ENCODE peak calls at places on chromosome 5, in seven cellular contexts. One of them, this sample, is unnamed.

GRCh38 chr5:159786901-159787691 is 129.2 kb upstream of the ADRA1B start:
- DNase-seq in CD8-positive, alpha-beta memory T cell: no peak
- DNase-seq in heart right ventricle: no peak
- DNase-seq in GM12891: no peak
- DNase-seq in bronchial epithelial cell: no peak
- DNase-seq in NCI-H2029: no peak
- DNase-seq in NB4: no peak
- DNase-seq in this sample: peak; percentile 83

GRCh38 chr5:39452846-39453245 is 28.1 kb upstream of the DAB2 start:
- DNase-seq in CD8-positive, alpha-beta memory T cell: no peak
- DNase-seq in heart right ventricle: no peak
- DNase-seq in GM12891: no peak
- DNase-seq in bronchial epithelial cell: no peak
- DNase-seq in NCI-H2029: no peak
- DNase-seq in NB4: no peak
- DNase-seq in this sample: no peak

GRCh38 chr5:67842806-67843205 is 372.8 kb upstream of the PIK3R1 start:
- DNase-seq in CD8-positive, alpha-beta memory T cell: no peak
- DNase-seq in heart right ventricle: no peak
- DNase-seq in GM12891: no peak
- DNase-seq in bronchial epithelial cell: peak; percentile 45
- DNase-seq in NCI-H2029: no peak
- DNase-seq in NB4: no peak
- DNase-seq in this sample: no peak

GRCh38 chr5:161311965-161312364 is 234.6 kb downstream of the GABRB2 start:
- DNase-seq in CD8-positive, alpha-beta memory T cell: no peak
- DNase-seq in heart right ventricle: no peak
- DNase-seq in GM12891: no peak
- DNase-seq in bronchial epithelial cell: no peak
- DNase-seq in NCI-H2029: no peak
- DNase-seq in NB4: no peak
- DNase-seq in this sample: no peak

GRCh38 chr5:98992552-98992951 is 63.7 kb upstream of the CHD1 start:
- DNase-seq in CD8-positive, alpha-beta memory T cell: no peak
- DNase-seq in heart right ventricle: no peak
- DNase-seq in GM12891: no peak
- DNase-seq in bronchial epithelial cell: no peak
- DNase-seq in NCI-H2029: no peak
- DNase-seq in NB4: no peak
- DNase-seq in this sample: no peak

GRCh38 chr5:142830241-142831018 is 60.3 kb downstream of the ARHGAP26 start:
- DNase-seq in CD8-positive, alpha-beta memory T cell: no peak
- DNase-seq in heart right ventricle: no peak
- DNase-seq in GM12891: no peak
- DNase-seq in bronchial epithelial cell: peak; percentile 50
- DNase-seq in NCI-H2029: peak; percentile 42
- DNase-seq in NB4: no peak
- DNase-seq in this sample: peak; percentile 52

GRCh38 chr5:158755971-158756370 is 343.7 kb downstream of the EBF1 start:
- DNase-seq in CD8-positive, alpha-beta memory T cell: no peak
- DNase-seq in heart right ventricle: no peak
- DNase-seq in GM12891: no peak
- DNase-seq in bronchial epithelial cell: no peak
- DNase-seq in NCI-H2029: no peak
- DNase-seq in NB4: no peak
- DNase-seq in this sample: no peak

GRCh38 chr5:11248958-11249357 is 487.9 kb upstream of the DAP start:
- DNase-seq in CD8-positive, alpha-beta memory T cell: no peak
- DNase-seq in heart right ventricle: no peak
- DNase-seq in GM12891: no peak
- DNase-seq in bronchial epithelial cell: no peak
- DNase-seq in NCI-H2029: no peak
- DNase-seq in NB4: no peak
- DNase-seq in this sample: no peak

GRCh38 chr5:158967566-158967965 is 132.2 kb downstream of the EBF1 start:
- DNase-seq in CD8-positive, alpha-beta memory T cell: no peak
- DNase-seq in heart right ventricle: no peak
- DNase-seq in GM12891: no peak
- DNase-seq in bronchial epithelial cell: peak; percentile 97
- DNase-seq in NCI-H2029: no peak
- DNase-seq in NB4: peak; percentile 43
- DNase-seq in this sample: peak; percentile 78

GRCh38 chr5:91283899-91284298 is 99.2 kb downstream of the ARRDC3 start:
- DNase-seq in CD8-positive, alpha-beta memory T cell: no peak
- DNase-seq in heart right ventricle: no peak
- DNase-seq in GM12891: no peak
- DNase-seq in bronchial epithelial cell: peak; percentile 61
- DNase-seq in NCI-H2029: no peak
- DNase-seq in NB4: no peak
- DNase-seq in this sample: peak; percentile 89

GRCh38 chr5:67644221-67644920 is 447.8 kb upstream of the CD180 start:
- DNase-seq in CD8-positive, alpha-beta memory T cell: no peak
- DNase-seq in heart right ventricle: no peak
- DNase-seq in GM12891: no peak
- DNase-seq in bronchial epithelial cell: no peak
- DNase-seq in NCI-H2029: no peak
- DNase-seq in NB4: no peak
- DNase-seq in this sample: no peak

GRCh38 chr5:62608529-62609511 is 30.2 kb downstream of the LRRC70 start:
- DNase-seq in CD8-positive, alpha-beta memory T cell: no peak
- DNase-seq in heart right ventricle: peak; percentile 8
- DNase-seq in GM12891: no peak
- DNase-seq in bronchial epithelial cell: no peak
- DNase-seq in NCI-H2029: no peak
- DNase-seq in NB4: no peak
- DNase-seq in this sample: no peak

GRCh38 chr5:115246361-115246991 is 16.2 kb downstream of the PGGT1B start:
- DNase-seq in CD8-positive, alpha-beta memory T cell: peak; percentile 27
- DNase-seq in heart right ventricle: no peak
- DNase-seq in GM12891: no peak
- DNase-seq in bronchial epithelial cell: peak; percentile 54
- DNase-seq in NCI-H2029: peak; percentile 59
- DNase-seq in NB4: peak; percentile 63
- DNase-seq in this sample: no peak

GRCh38 chr5:95712347-95712958 is 18.7 kb upstream of the RHOBTB3 start:
- DNase-seq in CD8-positive, alpha-beta memory T cell: no peak
- DNase-seq in heart right ventricle: no peak
- DNase-seq in GM12891: no peak
- DNase-seq in bronchial epithelial cell: peak; percentile 97
- DNase-seq in NCI-H2029: no peak
- DNase-seq in NB4: peak; percentile 33
- DNase-seq in this sample: no peak

GRCh38 chr5:105953616-105954015 is 1717.1 kb downstream of the EFNA5 start:
- DNase-seq in CD8-positive, alpha-beta memory T cell: no peak
- DNase-seq in heart right ventricle: no peak
- DNase-seq in GM12891: no peak
- DNase-seq in bronchial epithelial cell: no peak
- DNase-seq in NCI-H2029: peak; percentile 27
- DNase-seq in NB4: no peak
- DNase-seq in this sample: no peak

GRCh38 chr5:80435476-80435875 is 27.6 kb downstream of the ZFYVE16 start:
- DNase-seq in CD8-positive, alpha-beta memory T cell: no peak
- DNase-seq in heart right ventricle: no peak
- DNase-seq in GM12891: no peak
- DNase-seq in bronchial epithelial cell: no peak
- DNase-seq in NCI-H2029: no peak
- DNase-seq in NB4: no peak
- DNase-seq in this sample: no peak

GRCh38 chr5:147565524-147565923 is 55.7 kb upstream of the DPYSL3 start:
- DNase-seq in CD8-positive, alpha-beta memory T cell: no peak
- DNase-seq in heart right ventricle: no peak
- DNase-seq in GM12891: no peak
- DNase-seq in bronchial epithelial cell: peak; percentile 85
- DNase-seq in NCI-H2029: no peak
- DNase-seq in NB4: no peak
- DNase-seq in this sample: no peak

GRCh38 chr5:122064992-122065391 is 13.1 kb downstream of the LOX start:
- DNase-seq in CD8-positive, alpha-beta memory T cell: no peak
- DNase-seq in heart right ventricle: no peak
- DNase-seq in GM12891: no peak
- DNase-seq in bronchial epithelial cell: no peak
- DNase-seq in NCI-H2029: no peak
- DNase-seq in NB4: no peak
- DNase-seq in this sample: no peak

GRCh38 chr5:170603101-170603500 is 99.3 kb downstream of the KCNIP1 start:
- DNase-seq in CD8-positive, alpha-beta memory T cell: no peak
- DNase-seq in heart right ventricle: no peak
- DNase-seq in GM12891: no peak
- DNase-seq in bronchial epithelial cell: no peak
- DNase-seq in NCI-H2029: no peak
- DNase-seq in NB4: no peak
- DNase-seq in this sample: no peak

This sample was measured in skeletal muscle cell.